ENCODE peak calls at places on chromosomes 13 and 19, in six cellular contexts. X is heart right ventricle, W is heart left ventricle, L is progenitor cell of endocrine pancreas, N is neural crest cell, A is bronchial epithelial cell. V is an unnamed sample.

GRCh38 chr13:66212511-66212910 is 1017.6 kb downstream of the PCDH9 start:
- DNase-seq in L (no peak), W (no peak), X (no peak), N (no peak), A (no peak), V (no peak)

GRCh38 chr19:56261145-56261544 is 11.4 kb upstream of the EDDM13 start:
- DNase-seq in N (no peak), A (no peak), L (no peak), X (no peak), W (no peak), V (no peak)

GRCh38 chr13:42101821-42102580 is 53.6 kb downstream of the DGKH start:
- DNase-seq in X (no peak), A (no peak), N (no peak), W (no peak), L (no peak), V (no peak)

GRCh38 chr19:7294571-7295212 is 478 bp upstream of the INSR start:
- DNase-seq in L (peak; percentile 53), W (peak; percentile 80), A (no peak), N (peak; percentile 32), X (peak; percentile 78), V (peak; percentile 61)

GRCh38 chr19:548841-549830 is 5.3 kb downstream of the GZMM start:
- DNase-seq in N (no peak), L (no peak), A (no peak), X (no peak), W (no peak), V (no peak)

GRCh38 chr13:45737571-45738002 is 35.5 kb downstream of the CBY2 start:
- DNase-seq in X (no peak), N (no peak), A (no peak), L (no peak), W (no peak), V (no peak)

GRCh38 chr13:53782400-53783030 is 753.9 kb downstream of the OLFM4 start:
- DNase-seq in X (peak; percentile 5), N (peak; percentile 18), W (peak; percentile 8), L (peak; percentile 11), A (peak; percentile 48), V (no peak)

GRCh38 chr13:41931337-41931736 is 29.6 kb downstream of the VWA8 start:
- DNase-seq in X (no peak), W (no peak), L (no peak), A (no peak), N (no peak), V (no peak)

GRCh38 chr19:14033946-14034345 is 2.4 kb downstream of the IL27RA start:
- DNase-seq in N (no peak), X (no peak), W (no peak), A (peak; percentile 35), L (no peak), V (no peak)

GRCh38 chr19:37874784-37875183 is 31.6 kb downstream of the WDR87 start:
- DNase-seq in W (no peak), A (no peak), L (no peak), N (no peak), X (no peak), V (no peak)

GRCh38 chr13:52848455-52849190 is at the start of gene PCDH8:
- DNase-seq in A (no peak), L (peak; percentile 55), X (no peak), W (no peak), N (peak; percentile 91), V (peak; percentile 80)

GRCh38 chr19:15540435-15540834 is 32.1 kb downstream of the CYP4F22 start:
- DNase-seq in A (no peak), W (no peak), L (no peak), X (no peak), N (no peak), V (no peak)

GRCh38 chr13:93558637-93559036 is 332.0 kb downstream of the GPC6 start:
- DNase-seq in L (no peak), N (no peak), A (no peak), W (no peak), X (no peak), V (no peak)

GRCh38 chr19:54850930-54851329 is 687 bp downstream of the KIR3DL2 start:
- DNase-seq in W (no peak), X (no peak), N (no peak), L (no peak), A (no peak), V (no peak)

GRCh38 chr13:75836441-75836840 is 200.3 kb downstream of the LMO7 start:
- DNase-seq in N (no peak), X (no peak), A (peak; percentile 18), W (no peak), L (no peak), V (no peak)

DNA sequence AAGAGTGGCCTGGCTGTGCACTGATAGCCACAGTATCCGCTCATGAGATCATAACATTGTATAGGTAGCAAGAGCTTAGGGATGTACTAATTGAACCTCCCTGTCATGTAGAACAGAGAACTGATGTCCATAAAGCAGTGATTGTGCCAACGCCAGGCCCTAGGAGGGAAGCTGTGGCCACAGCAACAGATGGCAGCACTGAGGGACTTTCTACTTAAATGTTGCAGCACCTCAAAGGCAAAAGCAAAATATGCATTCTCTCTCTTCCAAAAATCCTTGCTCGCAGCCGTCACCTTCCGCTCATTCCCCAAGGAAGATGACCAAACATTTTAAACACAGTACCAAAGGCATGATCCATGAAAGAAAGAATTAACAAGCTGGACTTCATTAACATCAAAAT is 32.3 kb downstream of the COL4A1 start:
- DNase-seq in W (no peak), A (peak; percentile 1), L (no peak), N (no peak), X (no peak), V (no peak)
- TF ChIP-seq CTCF in W (peak; percentile 58), A (peak; percentile 40), L (no peak), N (no peak), X (peak; percentile 31), V (no peak)

GRCh38 chr19:11224429-11224828 is 15.0 kb upstream of the ANGPTL8 start:
- DNase-seq in N (no peak), L (no peak), W (no peak), X (no peak), A (no peak), V (no peak)

GRCh38 chr19:11226716-11227166 is 12.7 kb upstream of the ANGPTL8 start:
- DNase-seq in N (no peak), X (no peak), W (no peak), A (no peak), L (no peak), V (no peak)

GRCh38 chr19:11225815-11226214 is 13.6 kb upstream of the ANGPTL8 start:
- DNase-seq in N (no peak), X (no peak), L (no peak), A (no peak), W (no peak), V (no peak)

GRCh38 chr19:11225172-11225571 is 14.2 kb upstream of the ANGPTL8 start:
- DNase-seq in L (no peak), X (no peak), N (no peak), A (no peak), W (no peak), V (no peak)

DNA sequence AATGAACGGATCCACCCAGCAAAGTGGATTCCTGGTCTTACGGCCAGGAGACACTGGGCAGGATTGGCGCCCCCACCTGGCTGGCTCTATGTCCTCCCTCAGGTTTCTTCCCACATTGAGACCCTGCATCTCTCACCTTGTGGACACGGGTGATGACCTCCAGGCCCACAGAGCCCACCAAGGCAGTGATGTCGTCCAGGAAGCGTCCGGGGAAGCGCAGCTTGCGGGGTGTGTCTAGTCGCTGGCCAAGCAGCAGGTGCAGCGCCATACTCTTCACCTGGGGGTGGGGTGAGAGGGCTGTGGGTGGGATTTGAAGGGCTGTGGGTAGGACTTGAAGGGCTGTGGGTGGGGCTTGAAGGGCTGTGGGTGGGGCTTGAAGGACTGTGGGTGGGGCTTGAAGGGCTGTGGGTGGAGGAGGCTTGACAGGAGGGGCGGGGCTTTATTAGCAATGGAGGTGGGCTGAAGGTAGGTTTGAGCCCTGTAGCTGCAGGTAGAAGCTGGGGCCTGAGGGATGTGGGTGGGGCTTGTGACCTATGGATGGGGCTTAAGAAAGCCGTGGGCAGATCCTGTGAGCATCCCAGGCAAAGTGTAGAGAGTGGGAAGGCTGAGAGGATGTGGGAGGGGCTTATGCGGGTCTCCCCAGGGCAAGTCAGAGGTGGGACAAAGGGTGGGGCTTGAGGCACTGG is 12.1 kb upstream of the ANGPTL8 start:
- DNase-seq in X (no peak), A (peak; percentile 14), N (no peak), L (no peak), W (no peak), V (no peak)
- TF ChIP-seq CTCF in X (no peak), A (peak; percentile 15), N (no peak), L (peak; percentile 21), W (peak; percentile 12), V (no peak)

GRCh38 chr13:68923995-68924394 is 1183.6 kb upstream of the ATXN8OS start:
- DNase-seq in A (no peak), X (no peak), N (no peak), W (no peak), L (no peak), V (no peak)

GRCh38 chr13:68929055-68929454 is 1178.6 kb upstream of the ATXN8OS start:
- DNase-seq in L (no peak), W (no peak), X (no peak), N (no peak), A (no peak), V (no peak)

DNA sequence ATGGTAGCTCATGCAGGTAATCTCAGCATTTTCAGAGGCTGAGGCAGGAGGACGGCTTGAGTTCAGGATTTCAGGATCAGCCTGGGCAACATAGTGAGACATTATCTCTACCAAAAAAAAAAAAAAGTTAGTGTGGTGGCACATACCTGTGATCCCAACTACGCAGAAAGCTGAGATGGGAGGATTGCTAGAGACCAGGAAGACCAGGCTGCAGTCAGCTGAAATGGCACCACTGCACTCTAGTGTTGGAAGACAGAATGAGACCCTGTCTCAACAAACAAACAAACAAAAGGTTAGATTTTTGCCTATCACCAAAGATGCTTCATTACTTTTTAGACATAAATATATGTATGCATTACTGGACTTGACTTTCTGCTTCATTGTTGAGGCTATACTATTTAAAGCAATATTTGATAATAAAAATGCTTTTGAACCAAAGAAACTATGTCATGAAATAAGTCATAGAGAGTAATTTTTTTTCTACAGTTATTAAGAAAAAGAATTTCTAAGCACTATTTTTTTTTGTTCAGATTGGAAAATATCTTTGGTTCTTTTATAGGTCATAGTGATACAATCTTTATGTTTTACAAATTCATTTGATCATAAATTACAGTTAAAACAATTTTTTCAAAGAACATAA is 1180.1 kb upstream of the ATXN8OS start:
- DNase-seq in N (peak; percentile 16), W (no peak), L (no peak), X (no peak), A (peak; percentile 3), V (no peak)
- TF ChIP-seq CTCF in N (peak; percentile 82), W (peak; percentile 23), L (peak; percentile 79), X (peak; percentile 24), A (peak; percentile 3), V (no peak)

GRCh38 chr19:45959517-45960025 is 14.1 kb downstream of the NOVA2 start:
- DNase-seq in W (no peak), L (no peak), N (no peak), X (no peak), A (no peak), V (no peak)

GRCh38 chr19:45958763-45959516 is 14.7 kb downstream of the NOVA2 start:
- DNase-seq in W (no peak), N (no peak), L (no peak), X (no peak), A (no peak), V (no peak)

GRCh38 chr19:45958320-45958719 is 15.3 kb downstream of the NOVA2 start:
- DNase-seq in X (no peak), A (no peak), L (no peak), N (no peak), W (no peak), V (no peak)

GRCh38 chr19:45962021-45962420 is 11.6 kb downstream of the NOVA2 start:
- DNase-seq in W (no peak), X (no peak), L (no peak), N (no peak), A (no peak), V (no peak)

GRCh38 chr19:45960595-45961235 is 12.9 kb downstream of the NOVA2 start:
- DNase-seq in N (no peak), X (no peak), W (no peak), A (no peak), L (no peak), V (no peak)
- TF ChIP-seq CTCF in N (no peak), X (no peak), W (no peak), A (peak; percentile 8), L (peak; percentile 29), V (no peak)